ENCODE peak calls at places on chromosomes 5 and 9, in seven cellular contexts. One of them, this sample, is unnamed.

GRCh38 chr9:104907278-104907951 is 20.5 kb downstream of the ABCA1 start:
- DNase-seq in Calu3: no peak
- DNase-seq in choroid plexus epithelial cell: peak; percentile 70
- DNase-seq in fibroblast of mammary gland: peak; percentile 95
- DNase-seq in endothelial cell of umbilical vein: peak; percentile 17
- DNase-seq in activated CD8-positive, alpha-beta T cell treated with anti-CD3 and anti-CD28 coated beads for 36 hours: no peak
- DNase-seq in epithelial cell of esophagus: peak; percentile 66
- DNase-seq in this sample: peak; percentile 78

GRCh38 chr5:980001-980588 is 28.5 kb upstream of the NKD2 start:
- DNase-seq in Calu3: peak; percentile 49
- DNase-seq in choroid plexus epithelial cell: no peak
- DNase-seq in fibroblast of mammary gland: no peak
- DNase-seq in endothelial cell of umbilical vein: peak; percentile 29
- DNase-seq in activated CD8-positive, alpha-beta T cell treated with anti-CD3 and anti-CD28 coated beads for 36 hours: no peak
- DNase-seq in epithelial cell of esophagus: no peak
- DNase-seq in this sample: no peak

GRCh38 chr5:74761241-74761640 is 5.7 kb downstream of the GFM2 start:
- DNase-seq in Calu3: no peak
- DNase-seq in choroid plexus epithelial cell: no peak
- DNase-seq in fibroblast of mammary gland: no peak
- DNase-seq in endothelial cell of umbilical vein: no peak
- DNase-seq in activated CD8-positive, alpha-beta T cell treated with anti-CD3 and anti-CD28 coated beads for 36 hours: no peak
- DNase-seq in epithelial cell of esophagus: peak; percentile 30
- DNase-seq in this sample: no peak

GRCh38 chr5:116942622-116943021 is 368.0 kb upstream of the SEMA6A start:
- DNase-seq in Calu3: no peak
- DNase-seq in choroid plexus epithelial cell: no peak
- DNase-seq in fibroblast of mammary gland: peak; percentile 8
- DNase-seq in endothelial cell of umbilical vein: no peak
- DNase-seq in activated CD8-positive, alpha-beta T cell treated with anti-CD3 and anti-CD28 coated beads for 36 hours: no peak
- DNase-seq in epithelial cell of esophagus: peak; percentile 22
- DNase-seq in this sample: peak; percentile 1

GRCh38 chr5:126745259-126745992 is 31.5 kb upstream of the LMNB1 start:
- DNase-seq in Calu3: no peak
- DNase-seq in choroid plexus epithelial cell: no peak
- DNase-seq in fibroblast of mammary gland: no peak
- DNase-seq in endothelial cell of umbilical vein: no peak
- DNase-seq in activated CD8-positive, alpha-beta T cell treated with anti-CD3 and anti-CD28 coated beads for 36 hours: no peak
- DNase-seq in epithelial cell of esophagus: no peak
- DNase-seq in this sample: no peak

GRCh38 chr5:172672696-172673095 is 31.6 kb downstream of the NEURL1B start:
- DNase-seq in Calu3: no peak
- DNase-seq in choroid plexus epithelial cell: no peak
- DNase-seq in fibroblast of mammary gland: no peak
- DNase-seq in endothelial cell of umbilical vein: no peak
- DNase-seq in activated CD8-positive, alpha-beta T cell treated with anti-CD3 and anti-CD28 coated beads for 36 hours: no peak
- DNase-seq in epithelial cell of esophagus: no peak
- DNase-seq in this sample: no peak

GRCh38 chr5:66807743-66808142 is 211.6 kb downstream of the MAST4 start:
- DNase-seq in Calu3: peak; percentile 42
- DNase-seq in choroid plexus epithelial cell: peak; percentile 73
- DNase-seq in fibroblast of mammary gland: peak; percentile 76
- DNase-seq in endothelial cell of umbilical vein: peak; percentile 75
- DNase-seq in activated CD8-positive, alpha-beta T cell treated with anti-CD3 and anti-CD28 coated beads for 36 hours: no peak
- DNase-seq in epithelial cell of esophagus: peak; percentile 88
- DNase-seq in this sample: peak; percentile 60

GRCh38 chr5:124724357-124725039 is 21.9 kb downstream of the ZNF608 start:
- DNase-seq in Calu3: no peak
- DNase-seq in choroid plexus epithelial cell: no peak
- DNase-seq in fibroblast of mammary gland: no peak
- DNase-seq in endothelial cell of umbilical vein: no peak
- DNase-seq in activated CD8-positive, alpha-beta T cell treated with anti-CD3 and anti-CD28 coated beads for 36 hours: no peak
- DNase-seq in epithelial cell of esophagus: no peak
- DNase-seq in this sample: no peak

GRCh38 chr9:37209431-37210386 is 89.3 kb downstream of the ZCCHC7 start:
- DNase-seq in Calu3: no peak
- DNase-seq in choroid plexus epithelial cell: no peak
- DNase-seq in fibroblast of mammary gland: peak; percentile 11
- DNase-seq in endothelial cell of umbilical vein: peak; percentile 26
- DNase-seq in activated CD8-positive, alpha-beta T cell treated with anti-CD3 and anti-CD28 coated beads for 36 hours: no peak
- DNase-seq in epithelial cell of esophagus: peak; percentile 9
- DNase-seq in this sample: no peak

GRCh38 chr5:88838500-88838899 is 44.5 kb downstream of the MEF2C start:
- DNase-seq in Calu3: no peak
- DNase-seq in choroid plexus epithelial cell: no peak
- DNase-seq in fibroblast of mammary gland: no peak
- DNase-seq in endothelial cell of umbilical vein: no peak
- DNase-seq in activated CD8-positive, alpha-beta T cell treated with anti-CD3 and anti-CD28 coated beads for 36 hours: no peak
- DNase-seq in epithelial cell of esophagus: no peak
- DNase-seq in this sample: no peak

GRCh38 chr5:81486711-81487110 is 92.8 kb upstream of the ACOT12 start:
- DNase-seq in Calu3: no peak
- DNase-seq in choroid plexus epithelial cell: peak; percentile 6
- DNase-seq in fibroblast of mammary gland: no peak
- DNase-seq in endothelial cell of umbilical vein: no peak
- DNase-seq in activated CD8-positive, alpha-beta T cell treated with anti-CD3 and anti-CD28 coated beads for 36 hours: no peak
- DNase-seq in epithelial cell of esophagus: no peak
- DNase-seq in this sample: no peak

GRCh38 chr5:82313016-82313415 is 34.9 kb upstream of the RPS23 start:
- DNase-seq in Calu3: peak; percentile 21
- DNase-seq in choroid plexus epithelial cell: peak; percentile 20
- DNase-seq in fibroblast of mammary gland: no peak
- DNase-seq in endothelial cell of umbilical vein: no peak
- DNase-seq in activated CD8-positive, alpha-beta T cell treated with anti-CD3 and anti-CD28 coated beads for 36 hours: no peak
- DNase-seq in epithelial cell of esophagus: no peak
- DNase-seq in this sample: no peak

GRCh38 chr9:125355601-125356000 is 94.0 kb downstream of the GAPVD1 start:
- DNase-seq in Calu3: no peak
- DNase-seq in choroid plexus epithelial cell: no peak
- DNase-seq in fibroblast of mammary gland: no peak
- DNase-seq in endothelial cell of umbilical vein: no peak
- DNase-seq in activated CD8-positive, alpha-beta T cell treated with anti-CD3 and anti-CD28 coated beads for 36 hours: no peak
- DNase-seq in epithelial cell of esophagus: no peak
- DNase-seq in this sample: no peak

GRCh38 chr5:179886190-179886589 is 21.5 kb downstream of the TBC1D9B start:
- DNase-seq in Calu3: no peak
- DNase-seq in choroid plexus epithelial cell: no peak
- DNase-seq in fibroblast of mammary gland: no peak
- DNase-seq in endothelial cell of umbilical vein: no peak
- DNase-seq in activated CD8-positive, alpha-beta T cell treated with anti-CD3 and anti-CD28 coated beads for 36 hours: no peak
- DNase-seq in epithelial cell of esophagus: no peak
- DNase-seq in this sample: no peak

GRCh38 chr5:39194466-39195136 is 24.8 kb downstream of the FYB1 start:
- DNase-seq in Calu3: no peak
- DNase-seq in choroid plexus epithelial cell: peak; percentile 97
- DNase-seq in fibroblast of mammary gland: peak; percentile 73
- DNase-seq in endothelial cell of umbilical vein: no peak
- DNase-seq in activated CD8-positive, alpha-beta T cell treated with anti-CD3 and anti-CD28 coated beads for 36 hours: no peak
- DNase-seq in epithelial cell of esophagus: peak; percentile 99
- DNase-seq in this sample: peak; percentile 19

GRCh38 chr5:148457183-148457620 is 73.4 kb downstream of the FBXO38 start:
- DNase-seq in Calu3: peak; percentile 58
- DNase-seq in choroid plexus epithelial cell: peak; percentile 27
- DNase-seq in fibroblast of mammary gland: no peak
- DNase-seq in endothelial cell of umbilical vein: peak; percentile 34
- DNase-seq in activated CD8-positive, alpha-beta T cell treated with anti-CD3 and anti-CD28 coated beads for 36 hours: peak; percentile 46
- DNase-seq in epithelial cell of esophagus: peak; percentile 41
- DNase-seq in this sample: no peak

GRCh38 chr9:92686954-92687353 is 17.0 kb upstream of the IPPK start:
- DNase-seq in Calu3: no peak
- DNase-seq in choroid plexus epithelial cell: peak; percentile 16
- DNase-seq in fibroblast of mammary gland: no peak
- DNase-seq in endothelial cell of umbilical vein: no peak
- DNase-seq in activated CD8-positive, alpha-beta T cell treated with anti-CD3 and anti-CD28 coated beads for 36 hours: no peak
- DNase-seq in epithelial cell of esophagus: peak; percentile 21
- DNase-seq in this sample: no peak

GRCh38 chr5:152619756-152620155 is 214.7 kb upstream of the NMUR2 start:
- DNase-seq in Calu3: no peak
- DNase-seq in choroid plexus epithelial cell: no peak
- DNase-seq in fibroblast of mammary gland: no peak
- DNase-seq in endothelial cell of umbilical vein: no peak
- DNase-seq in activated CD8-positive, alpha-beta T cell treated with anti-CD3 and anti-CD28 coated beads for 36 hours: no peak
- DNase-seq in epithelial cell of esophagus: no peak
- DNase-seq in this sample: no peak

GRCh38 chr9:16154570-16155078 is 601.8 kb downstream of the CCDC171 start:
- DNase-seq in Calu3: peak; percentile 75
- DNase-seq in choroid plexus epithelial cell: peak; percentile 30
- DNase-seq in fibroblast of mammary gland: peak; percentile 35
- DNase-seq in endothelial cell of umbilical vein: peak; percentile 40
- DNase-seq in activated CD8-positive, alpha-beta T cell treated with anti-CD3 and anti-CD28 coated beads for 36 hours: peak; percentile 77
- DNase-seq in epithelial cell of esophagus: peak; percentile 66
- DNase-seq in this sample: no peak
- TF ChIP-seq CTCF in Calu3: peak; percentile 26
- TF ChIP-seq CTCF in choroid plexus epithelial cell: peak; percentile 12
- TF ChIP-seq CTCF in fibroblast of mammary gland: no peak
- TF ChIP-seq CTCF in endothelial cell of umbilical vein: peak; percentile 69
- TF ChIP-seq CTCF in activated CD8-positive, alpha-beta T cell treated with anti-CD3 and anti-CD28 coated beads for 36 hours: peak; percentile 23
- TF ChIP-seq CTCF in epithelial cell of esophagus: no peak
- TF ChIP-seq CTCF in this sample: peak; percentile 44

DNA sequence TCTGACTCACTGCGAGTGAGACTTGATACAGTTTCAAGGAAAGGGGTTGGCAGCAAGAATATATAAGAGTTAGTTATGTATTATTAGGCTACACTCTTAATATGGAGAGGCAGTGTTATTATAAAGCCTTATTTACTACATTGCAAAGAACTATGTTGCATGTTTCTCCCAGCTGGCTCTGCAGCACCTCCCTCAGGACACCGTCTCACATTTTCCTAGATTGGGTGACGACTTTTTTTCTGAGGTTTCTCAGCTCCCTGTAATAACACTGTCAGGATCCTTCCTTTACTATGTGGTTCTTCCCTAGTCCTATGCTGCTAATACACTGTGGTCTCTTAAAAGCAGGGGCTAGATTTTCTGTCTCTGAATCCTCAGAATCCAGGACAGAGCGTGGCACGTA is 153.7 kb downstream of the INSYN2B start:
- DNase-seq in Calu3: no peak
- DNase-seq in choroid plexus epithelial cell: peak; percentile 48
- DNase-seq in fibroblast of mammary gland: no peak
- DNase-seq in endothelial cell of umbilical vein: no peak
- DNase-seq in activated CD8-positive, alpha-beta T cell treated with anti-CD3 and anti-CD28 coated beads for 36 hours: no peak
- DNase-seq in epithelial cell of esophagus: peak; percentile 24
- DNase-seq in this sample: no peak
- TF ChIP-seq CTCF in Calu3: no peak
- TF ChIP-seq CTCF in choroid plexus epithelial cell: peak; percentile 53
- TF ChIP-seq CTCF in fibroblast of mammary gland: peak; percentile 23
- TF ChIP-seq CTCF in endothelial cell of umbilical vein: peak; percentile 10
- TF ChIP-seq CTCF in activated CD8-positive, alpha-beta T cell treated with anti-CD3 and anti-CD28 coated beads for 36 hours: no peak
- TF ChIP-seq CTCF in epithelial cell of esophagus: peak; percentile 22
- TF ChIP-seq CTCF in this sample: peak; percentile 6

GRCh38 chr5:23840083-23840482 is 332.7 kb downstream of the PRDM9 start:
- DNase-seq in Calu3: no peak
- DNase-seq in choroid plexus epithelial cell: peak; percentile 0
- DNase-seq in fibroblast of mammary gland: no peak
- DNase-seq in endothelial cell of umbilical vein: no peak
- DNase-seq in activated CD8-positive, alpha-beta T cell treated with anti-CD3 and anti-CD28 coated beads for 36 hours: no peak
- DNase-seq in epithelial cell of esophagus: peak; percentile 12
- DNase-seq in this sample: no peak
- TF ChIP-seq CTCF in Calu3: no peak
- TF ChIP-seq CTCF in choroid plexus epithelial cell: no peak
- TF ChIP-seq CTCF in fibroblast of mammary gland: peak; percentile 1
- TF ChIP-seq CTCF in endothelial cell of umbilical vein: no peak
- TF ChIP-seq CTCF in activated CD8-positive, alpha-beta T cell treated with anti-CD3 and anti-CD28 coated beads for 36 hours: no peak
- TF ChIP-seq CTCF in epithelial cell of esophagus: no peak
- TF ChIP-seq CTCF in this sample: no peak

DNA sequence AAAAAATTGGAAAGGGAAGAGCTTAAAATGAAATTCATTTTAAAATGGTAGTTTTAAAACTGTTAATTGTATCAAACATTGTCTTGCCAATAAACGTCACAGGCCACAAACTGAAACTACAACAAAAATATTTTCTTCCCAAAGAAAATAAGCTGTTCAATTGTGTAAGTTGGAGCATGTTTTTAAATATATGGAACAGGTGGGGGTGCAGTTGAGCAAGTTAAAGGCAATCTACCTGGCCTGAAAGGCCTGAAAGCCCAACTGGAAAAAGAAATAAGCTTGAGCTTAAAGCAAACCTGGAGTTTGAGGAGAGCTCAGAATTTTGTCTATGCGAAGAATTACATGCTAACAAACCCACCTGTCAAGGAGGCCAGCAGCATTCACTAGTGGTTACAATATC is 439.5 kb downstream of the ACTL7B start:
- DNase-seq in Calu3: peak; percentile 14
- DNase-seq in choroid plexus epithelial cell: peak; percentile 43
- DNase-seq in fibroblast of mammary gland: peak; percentile 40
- DNase-seq in endothelial cell of umbilical vein: no peak
- DNase-seq in activated CD8-positive, alpha-beta T cell treated with anti-CD3 and anti-CD28 coated beads for 36 hours: no peak
- DNase-seq in epithelial cell of esophagus: peak; percentile 70
- DNase-seq in this sample: peak; percentile 29
- TF ChIP-seq CTCF in Calu3: no peak
- TF ChIP-seq CTCF in choroid plexus epithelial cell: peak; percentile 32
- TF ChIP-seq CTCF in fibroblast of mammary gland: no peak
- TF ChIP-seq CTCF in endothelial cell of umbilical vein: no peak
- TF ChIP-seq CTCF in activated CD8-positive, alpha-beta T cell treated with anti-CD3 and anti-CD28 coated beads for 36 hours: no peak
- TF ChIP-seq CTCF in epithelial cell of esophagus: peak; percentile 37
- TF ChIP-seq CTCF in this sample: peak; percentile 13

DNA sequence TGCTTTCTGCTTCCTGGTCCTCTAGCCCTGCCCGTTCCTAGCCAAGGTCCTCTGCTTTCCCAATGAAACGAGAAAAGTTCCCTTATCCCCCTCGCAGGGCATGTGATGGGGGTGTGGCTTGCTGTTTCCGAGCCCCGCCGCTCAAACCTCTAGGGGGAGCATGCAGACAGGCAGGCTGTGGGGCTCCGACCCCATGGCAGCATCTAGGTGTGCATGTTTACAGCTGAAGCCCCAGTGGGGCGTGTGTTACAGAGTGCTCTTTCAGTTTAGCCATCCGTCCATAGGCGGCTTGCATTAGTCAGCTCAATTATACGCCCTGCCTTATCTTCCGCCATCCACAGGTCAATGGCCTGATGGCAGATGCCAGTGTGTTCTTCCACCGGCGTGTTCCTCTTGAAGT is 48.3 kb upstream of the SPATA31E1 start:
- DNase-seq in Calu3: peak; percentile 74
- DNase-seq in choroid plexus epithelial cell: no peak
- DNase-seq in fibroblast of mammary gland: no peak
- DNase-seq in endothelial cell of umbilical vein: no peak
- DNase-seq in activated CD8-positive, alpha-beta T cell treated with anti-CD3 and anti-CD28 coated beads for 36 hours: peak; percentile 8
- DNase-seq in epithelial cell of esophagus: no peak
- DNase-seq in this sample: no peak
- TF ChIP-seq CTCF in Calu3: peak; percentile 59
- TF ChIP-seq CTCF in choroid plexus epithelial cell: no peak
- TF ChIP-seq CTCF in fibroblast of mammary gland: peak; percentile 8
- TF ChIP-seq CTCF in endothelial cell of umbilical vein: peak; percentile 10
- TF ChIP-seq CTCF in activated CD8-positive, alpha-beta T cell treated with anti-CD3 and anti-CD28 coated beads for 36 hours: no peak
- TF ChIP-seq CTCF in epithelial cell of esophagus: peak; percentile 9
- TF ChIP-seq CTCF in this sample: no peak

DNA sequence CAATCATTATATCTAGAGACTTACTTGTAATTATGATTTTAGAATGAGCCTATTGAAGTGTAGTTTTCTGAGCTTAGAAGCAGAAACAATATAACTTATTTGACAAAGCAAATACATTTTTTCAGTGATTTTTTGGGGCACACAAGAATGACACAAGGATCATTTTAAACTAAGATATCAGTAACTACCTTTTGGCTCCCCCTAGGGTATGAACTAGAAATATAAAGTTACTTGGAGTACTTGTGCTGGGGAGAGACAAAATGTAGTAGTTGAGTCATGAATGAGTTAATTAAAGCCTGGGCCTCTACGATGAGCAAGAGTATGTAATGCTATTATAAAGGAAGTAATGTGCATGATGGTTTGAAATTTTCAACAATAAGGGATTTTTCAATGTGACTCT is 1244.1 kb upstream of the ACO1 start:
- DNase-seq in Calu3: no peak
- DNase-seq in choroid plexus epithelial cell: peak; percentile 73
- DNase-seq in fibroblast of mammary gland: peak; percentile 59
- DNase-seq in endothelial cell of umbilical vein: no peak
- DNase-seq in activated CD8-positive, alpha-beta T cell treated with anti-CD3 and anti-CD28 coated beads for 36 hours: no peak
- DNase-seq in epithelial cell of esophagus: peak; percentile 76
- DNase-seq in this sample: peak; percentile 70
- TF ChIP-seq CTCF in Calu3: no peak
- TF ChIP-seq CTCF in choroid plexus epithelial cell: peak; percentile 60
- TF ChIP-seq CTCF in fibroblast of mammary gland: peak; percentile 27
- TF ChIP-seq CTCF in endothelial cell of umbilical vein: no peak
- TF ChIP-seq CTCF in activated CD8-positive, alpha-beta T cell treated with anti-CD3 and anti-CD28 coated beads for 36 hours: peak; percentile 40
- TF ChIP-seq CTCF in epithelial cell of esophagus: peak; percentile 36
- TF ChIP-seq CTCF in this sample: peak; percentile 45